ENCODE peak calls at places on chromosomes 4 and X, in six cellular contexts. F is Peyer's patch, P is cardiac muscle cell, O is upper lobe of right lung, G is A549, V is uterus. I is an unnamed sample.

GRCh38 chrX:153504445-153505016 is 9.8 kb downstream of the BGN start:
- DNase-seq in F (no peak), O (no peak), V (no peak), G (no peak), P (no peak), I (no peak)

GRCh38 chrX:10296581-10296980 is 139.8 kb downstream of the CLCN4 start:
- DNase-seq in G (no peak), V (no peak), F (no peak), P (no peak), O (no peak), I (no peak)

GRCh38 chr4:182819751-182820150 is 97.4 kb downstream of the DCTD start:
- DNase-seq in O (no peak), F (no peak), G (no peak), V (no peak), P (no peak), I (no peak)

GRCh38 chrX:39759526-39760224 is 338.1 kb downstream of the BCOR start:
- DNase-seq in F (no peak), O (peak), G (peak), V (peak), P (peak), I (no peak)

GRCh38 chrX:80216086-80216485 is 201.5 kb downstream of the TBX22 start:
- DNase-seq in O (no peak), G (peak), V (no peak), P (no peak), F (no peak), I (no peak)

GRCh38 chrX:133390647-133391046 is 24.6 kb downstream of the GPC4 start:
- DNase-seq in P (no peak), V (no peak), O (no peak), G (no peak), F (no peak), I (peak)

GRCh38 chrX:136659174-136659573 is 11.2 kb downstream of the CD40LG start:
- DNase-seq in F (no peak), P (no peak), V (no peak), O (no peak), G (no peak), I (no peak)

GRCh38 chr4:15451181-15451865 is 18.4 kb upstream of the CC2D2A start:
- DNase-seq in O (no peak), P (no peak), V (no peak), G (no peak), F (no peak), I (no peak)

GRCh38 chr4:146428298-146428697 is 93.4 kb downstream of the SLC10A7 start:
- DNase-seq in G (no peak), O (no peak), F (no peak), V (no peak), P (no peak), I (no peak)

GRCh38 chr4:25207997-25208396 is 25.8 kb upstream of the PI4K2B start:
- DNase-seq in O (no peak), G (no peak), P (no peak), V (no peak), F (no peak), I (no peak)

GRCh38 chr4:145216532-145216931 is 36.1 kb upstream of the OTUD4 start:
- DNase-seq in F (no peak), O (no peak), P (no peak), V (no peak), G (peak), I (no peak)

GRCh38 chrX:42119076-42119475 is 195.7 kb upstream of the CASK start:
- DNase-seq in G (peak), O (no peak), V (no peak), F (no peak), P (no peak), I (no peak)

GRCh38 chrX:88603237-88603636 is 143.8 kb upstream of the CPXCR1 start:
- DNase-seq in F (no peak), V (no peak), G (no peak), P (no peak), O (no peak), I (no peak)

GRCh38 chr4:4755306-4755705 is 104.2 kb upstream of the MSX1 start:
- DNase-seq in P (no peak), F (no peak), O (peak), V (no peak), G (no peak), I (no peak)

GRCh38 chrX:44483965-44484606 is 58.6 kb downstream of the FUNDC1 start:
- DNase-seq in G (peak), F (no peak), V (no peak), O (no peak), P (no peak), I (no peak)

GRCh38 chrX:129622757-129623301 is 31.9 kb downstream of the APLN start:
- DNase-seq in F (no peak), O (no peak), P (no peak), V (no peak), G (no peak), I (no peak)

GRCh38 chrX:120308959-120309872 is 2.0 kb downstream of the TMEM255A start:
- DNase-seq in V (peak), F (peak), P (peak), G (peak), O (peak), I (peak)

GRCh38 chrX:111467896-111468295 is 43.5 kb upstream of the SERTM2 start:
- DNase-seq in F (no peak), P (peak), G (no peak), V (peak), O (peak), I (peak)

GRCh38 chr4:126405369-126405982 is 1090.7 kb downstream of the FAT4 start:
- DNase-seq in G (peak), P (peak), V (no peak), O (no peak), F (no peak), I (no peak)

GRCh38 chrX:16222123-16222522 is 54.8 kb downstream of the MAGEB17 start:
- DNase-seq in P (no peak), O (no peak), V (no peak), F (no peak), G (no peak), I (no peak)

GRCh38 chrX:27132851-27133250 is 330.3 kb downstream of the PPP4R3C start:
- DNase-seq in O (no peak), P (no peak), F (no peak), V (no peak), G (no peak), I (no peak)

GRCh38 chr4:34644716-34645115 is 1599.6 kb downstream of the ARAP2 start:
- DNase-seq in V (no peak), P (no peak), O (no peak), G (no peak), F (no peak), I (no peak)

GRCh38 chrX:38817004-38817703 is 15.9 kb downstream of the MID1IP1 start:
- DNase-seq in O (peak), F (peak), P (peak), V (peak), G (peak), I (peak)

GRCh38 chr4:186781032-186781917 is 57.6 kb upstream of the FAT1 start:
- DNase-seq in F (no peak), G (peak), V (no peak), O (no peak), P (peak), I (no peak)

GRCh38 chr4:48596336-48596735 is 106.3 kb downstream of the ZAR1 start:
- DNase-seq in G (no peak), F (no peak), P (no peak), V (no peak), O (no peak), I (no peak)

GRCh38 chrX:154714925-154715324 is 36.0 kb downstream of the GAB3 start:
- DNase-seq in G (peak), P (peak), O (no peak), F (peak), V (no peak), I (no peak)

GRCh38 chr4:87901426-87901825 is 68.7 kb downstream of the MEPE start:
- DNase-seq in V (no peak), F (no peak), O (no peak), G (no peak), P (no peak), I (no peak)

GRCh38 chrX:130413415-130413814 is 11.6 kb downstream of the RBMX2 start:
- DNase-seq in P (no peak), O (no peak), F (no peak), G (no peak), V (no peak), I (no peak)

GRCh38 chr4:7295201-7295916 is 103.0 kb downstream of the SORCS2 start:
- DNase-seq in V (peak), O (peak), P (no peak), F (peak), G (no peak), I (peak)

GRCh38 chr4:40057540-40058091 is 966 bp downstream of the N4BP2 start:
- DNase-seq in P (peak), G (peak), V (peak), O (no peak), F (peak), I (peak)

GRCh38 chr4:57093816-57094481 is 16.2 kb downstream of the IGFBP7 start:
- DNase-seq in O (no peak), P (no peak), V (peak), G (no peak), F (no peak), I (no peak)
- H3K27ac ChIP-seq in O (no peak), P (no peak), V (peak), G (peak), F (no peak), I (no peak)

DNA sequence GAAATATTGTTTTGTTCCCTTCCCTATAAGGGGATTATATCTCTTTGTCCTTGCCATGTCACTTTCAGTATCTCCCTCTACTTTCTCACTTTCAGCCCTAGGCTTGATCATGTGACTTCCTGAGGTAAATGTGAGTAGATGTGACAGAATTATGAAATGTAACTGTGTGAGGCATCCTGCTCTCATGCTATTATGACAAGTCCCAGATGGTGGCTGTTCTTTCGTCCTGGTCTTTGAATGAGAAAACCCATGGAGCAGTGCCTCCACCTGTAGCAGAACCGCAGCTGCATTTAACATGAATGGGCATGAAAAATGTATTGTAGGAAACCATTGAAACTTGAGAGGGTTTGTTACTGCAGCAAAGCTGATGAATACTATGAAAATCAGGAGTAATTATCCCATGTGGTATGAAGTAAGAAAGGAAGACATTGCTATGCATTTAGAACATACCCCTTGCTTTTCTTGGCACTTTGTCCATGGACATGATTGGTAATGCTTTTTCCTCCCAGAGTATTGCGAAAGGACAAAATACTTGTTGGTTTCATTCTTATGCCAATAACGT is 202.2 kb upstream of the GPRIN3 start:
- DNase-seq in P (no peak), O (no peak), V (no peak), F (no peak), G (no peak), I (no peak)
- TF ChIP-seq CTCF in P (no peak), O (no peak), V (no peak), F (no peak), G (no peak), I (no peak)

GRCh38 chrX:21711848-21712197 is 46.1 kb downstream of the SMPX start:
- DNase-seq in V (no peak), O (no peak), G (no peak), F (no peak), P (no peak), I (no peak)
- H3K27ac ChIP-seq in V (no peak), O (no peak), G (no peak), F (no peak), P (no peak), I (peak)

GRCh38 chrX:13791559-13791958 is 25.3 kb downstream of the GPM6B start:
- DNase-seq in P (no peak), G (no peak), O (no peak), F (no peak), V (no peak), I (no peak)

GRCh38 chrX:13794417-13794816 is 22.5 kb downstream of the GPM6B start:
- DNase-seq in F (no peak), G (no peak), V (no peak), O (no peak), P (no peak), I (no peak)

GRCh38 chrX:13791145-13791544 is 25.7 kb downstream of the GPM6B start:
- DNase-seq in F (no peak), P (no peak), V (no peak), G (no peak), O (no peak), I (no peak)

GRCh38 chrX:13793897-13794296 is 23.0 kb downstream of the GPM6B start:
- DNase-seq in F (no peak), V (no peak), P (no peak), G (no peak), O (no peak), I (no peak)

GRCh38 chrX:13790206-13791131 is 26.4 kb downstream of the GPM6B start:
- DNase-seq in P (no peak), G (no peak), F (no peak), V (no peak), O (no peak), I (no peak)
- TF ChIP-seq CTCF in P (no peak), G (no peak), F (no peak), V (no peak), O (no peak), I (no peak)